ENCODE peak calls at places on chromosomes 4 and X, in seven cellular contexts. U is breast epithelium, I is sigmoid colon, D is Panc1, P is HepG2, K is endothelial cell of umbilical vein, Y is spleen. L is an unnamed sample. For H3K36me3, the result is how much of the 10 kb centered on the place peaks cover.

GRCh38 chr4:40525811-40526598 is 103.7 kb downstream of the RBM47 start:
- DNase-seq in K (no peak), Y (no peak), I (no peak), P (no peak), D (no peak), U (peak), L (no peak)

GRCh38 chr4:121685257-121685656 is 11.5 kb downstream of the ANXA5 start:
- DNase-seq in P (no peak), K (no peak), U (no peak), D (no peak), Y (no peak), I (no peak), L (no peak)

GRCh38 chrX:119981286-119982070 is 37.9 kb upstream of the NKAP start:
- DNase-seq in U (no peak), Y (no peak), K (peak), P (peak), D (peak), I (no peak), L (no peak)

GRCh38 chr4:20829958-20830357 is 129.7 kb downstream of the PACRGL start:
- DNase-seq in I (no peak), Y (no peak), U (no peak), D (no peak), K (peak), P (no peak), L (no peak)

GRCh38 chr4:113645771-113646455 is 115.6 kb downstream of the CAMK2D start:
- DNase-seq in I (no peak), Y (no peak), U (no peak), K (peak), D (peak), P (peak), L (no peak)

GRCh38 chr4:119314356-119314755 is 7.6 kb downstream of the FABP2 start:
- DNase-seq in K (peak), Y (no peak), U (no peak), I (no peak), D (no peak), P (peak), L (no peak)

GRCh38 chr4:94459462-94460161 is 7.9 kb downstream of the PDLIM5 start:
- DNase-seq in D (no peak), U (no peak), I (no peak), P (peak), K (no peak), Y (no peak), L (no peak)

GRCh38 chr4:137543198-137543597 is 10.9 kb upstream of the PCDH18 start:
- DNase-seq in U (no peak), I (no peak), Y (no peak), K (no peak), D (no peak), P (no peak), L (no peak)

GRCh38 chrX:29397506-29397905 is 810.3 kb downstream of the IL1RAPL1 start:
- DNase-seq in U (no peak), I (no peak), P (no peak), K (no peak), D (no peak), Y (no peak), L (no peak)

GRCh38 chr4:35608205-35608604 is 636.1 kb downstream of the ARAP2 start:
- DNase-seq in U (no peak), I (no peak), D (no peak), Y (no peak), K (no peak), P (no peak), L (no peak)

GRCh38 chr4:184250795-184251679 is 33.4 kb upstream of the ENPP6 start:
- DNase-seq in D (no peak), Y (no peak), K (peak), U (no peak), P (peak), I (no peak), L (peak)

GRCh38 chrX:113369056-113369455 is 528.4 kb upstream of the AMOT start:
- DNase-seq in P (no peak), I (no peak), Y (no peak), D (no peak), K (no peak), U (no peak), L (no peak)

GRCh38 chr4:152536545-152537182 is 772 bp upstream of the FBXW7 start:
- DNase-seq in U (no peak), D (no peak), I (no peak), Y (peak), K (no peak), P (peak), L (no peak)

GRCh38 chrX:30971761-30972603 is 82.9 kb upstream of the TAB3 start:
- DNase-seq in U (no peak), D (peak), Y (no peak), K (peak), I (no peak), P (peak), L (peak)

GRCh38 chrX:131397891-131398290 is 108.8 kb upstream of the IGSF1 start:
- DNase-seq in I (no peak), K (no peak), Y (no peak), P (no peak), D (no peak), U (no peak), L (no peak)

GRCh38 chrX:129792586-129793291 is 13.0 kb downstream of the SASH3 start:
- DNase-seq in K (no peak), P (no peak), I (peak), U (no peak), D (no peak), Y (peak), L (no peak)

GRCh38 chr4:19961092-19961491 is 290.6 kb upstream of the SLIT2 start:
- DNase-seq in Y (no peak), D (no peak), K (no peak), P (no peak), I (no peak), U (no peak), L (no peak)

GRCh38 chrX:10813761-10814160 is 193.4 kb upstream of the MID1 start:
- DNase-seq in K (no peak), D (no peak), I (no peak), Y (no peak), U (no peak), P (no peak), L (no peak)

GRCh38 chr4:80309301-80310004 is 26.1 kb upstream of the CFAP299 start:
- DNase-seq in P (no peak), I (no peak), U (no peak), K (peak), D (no peak), Y (no peak), L (no peak)

GRCh38 chr4:10082459-10083272 is 33.9 kb downstream of the WDR1 start:
- DNase-seq in K (no peak), P (no peak), U (no peak), Y (peak), D (no peak), I (peak), L (no peak)

GRCh38 chr4:15423285-15423711 is 4.5 kb upstream of the C1QTNF7 start:
- DNase-seq in K (no peak), P (no peak), Y (no peak), U (no peak), I (no peak), D (no peak), L (no peak)

GRCh38 chr4:141020801-141021261 is 112.4 kb downstream of the RNF150 start:
- DNase-seq in K (peak), U (no peak), I (no peak), P (no peak), Y (no peak), D (no peak), L (no peak)

GRCh38 chr4:108917255-108917654 is 154.4 kb upstream of the ETNPPL start:
- DNase-seq in P (no peak), D (no peak), I (no peak), K (no peak), Y (no peak), U (no peak), L (no peak)

GRCh38 chr4:87807402-87807801 is 8.0 kb downstream of the IBSP start:
- DNase-seq in D (no peak), U (no peak), P (no peak), I (no peak), Y (no peak), K (no peak), L (no peak)

GRCh38 chr4:115154826-115155225 is 41.4 kb upstream of the NDST4 start:
- DNase-seq in P (no peak), Y (no peak), I (no peak), U (no peak), K (no peak), D (no peak), L (no peak)

GRCh38 chr4:151031831-151032605 is 16.9 kb upstream of the LRBA start:
- DNase-seq in P (no peak), Y (no peak), D (no peak), I (no peak), K (peak), U (no peak), L (no peak)

GRCh38 chr4:124060261-124060918 is 652.1 kb downstream of the ANKRD50 start:
- DNase-seq in I (peak), Y (no peak), U (peak), D (no peak), P (no peak), K (peak), L (no peak)

GRCh38 chr4:23942491-23942890 is 52.6 kb upstream of the PPARGC1A start:
- DNase-seq in Y (no peak), P (no peak), D (no peak), K (no peak), I (no peak), U (no peak), L (no peak)

GRCh38 chr4:167100120-167100519 is 134.2 kb downstream of the SPOCK3 start:
- DNase-seq in I (no peak), Y (no peak), K (peak), D (peak), U (no peak), P (peak), L (no peak)

GRCh38 chr4:952881-953573 is 20.3 kb downstream of the DGKQ start:
- DNase-seq in I (no peak), Y (peak), D (no peak), K (no peak), U (no peak), P (no peak), L (no peak)

GRCh38 chr4:101366331-101366730 is 19.0 kb upstream of the PPP3CA start:
- DNase-seq in D (no peak), I (no peak), P (no peak), K (no peak), U (no peak), Y (no peak), L (no peak)

GRCh38 chrX:8044861-8045434 is 117.7 kb upstream of the PNPLA4 start:
- DNase-seq in I (no peak), D (no peak), U (no peak), P (no peak), Y (no peak), K (no peak), L (no peak)

GRCh38 chr4:78308517-78308916 is 243.1 kb upstream of the ANXA3 start:
- DNase-seq in D (no peak), P (no peak), Y (no peak), U (no peak), I (no peak), K (no peak), L (no peak)

GRCh38 chrX:116862340-116862739 is 399.6 kb upstream of the CT83 start:
- DNase-seq in U (no peak), D (no peak), K (no peak), I (no peak), Y (no peak), P (no peak), L (no peak)

GRCh38 chr4:102500371-102501175 is 586 bp upstream of the NFKB1 start:
- DNase-seq in D (no peak), Y (peak), K (peak), I (peak), P (peak), U (peak), L (no peak)

GRCh38 chrX:65932173-65933084 is 107.5 kb downstream of the VSIG4 start:
- DNase-seq in Y (peak), P (peak), K (no peak), I (no peak), U (no peak), D (no peak), L (no peak)

GRCh38 chr4:124757121-124757520 is 44.6 kb upstream of the ANKRD50 start:
- DNase-seq in D (no peak), I (no peak), P (no peak), U (no peak), Y (no peak), K (no peak), L (no peak)

GRCh38 chrX:135112096-135112729 is 8.1 kb downstream of the ETDB start:
- DNase-seq in Y (no peak), P (no peak), I (no peak), U (no peak), D (peak), K (peak), L (no peak)

DNA sequence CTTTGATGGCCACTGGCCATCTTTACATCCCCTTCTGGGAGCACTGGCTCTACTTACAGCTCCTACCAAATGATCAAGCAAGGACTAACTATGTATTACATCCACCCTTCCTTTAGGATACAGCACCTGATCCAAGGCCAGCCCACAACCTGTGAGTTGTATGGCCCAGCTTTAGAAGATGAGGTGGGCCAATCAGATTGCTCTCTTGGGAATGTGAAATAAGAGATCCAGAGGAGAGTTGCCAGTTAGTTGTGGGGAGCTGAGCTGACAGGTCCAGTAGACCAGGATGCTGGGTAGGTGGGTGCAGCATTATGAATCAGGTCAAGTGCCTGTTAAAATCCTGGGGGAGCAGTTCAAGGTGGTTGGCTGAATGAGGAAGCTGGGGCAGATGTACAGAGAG is 111.5 kb downstream of the GNL3L start:
- DNase-seq in K (no peak), U (no peak), P (no peak), I (no peak), D (no peak), Y (no peak), L (no peak)
- TF ChIP-seq POLR2AphosphoS5 in K (no peak), U (no peak), P (no peak), I (no peak), D (no peak), Y (no peak), L (no peak)

DNA sequence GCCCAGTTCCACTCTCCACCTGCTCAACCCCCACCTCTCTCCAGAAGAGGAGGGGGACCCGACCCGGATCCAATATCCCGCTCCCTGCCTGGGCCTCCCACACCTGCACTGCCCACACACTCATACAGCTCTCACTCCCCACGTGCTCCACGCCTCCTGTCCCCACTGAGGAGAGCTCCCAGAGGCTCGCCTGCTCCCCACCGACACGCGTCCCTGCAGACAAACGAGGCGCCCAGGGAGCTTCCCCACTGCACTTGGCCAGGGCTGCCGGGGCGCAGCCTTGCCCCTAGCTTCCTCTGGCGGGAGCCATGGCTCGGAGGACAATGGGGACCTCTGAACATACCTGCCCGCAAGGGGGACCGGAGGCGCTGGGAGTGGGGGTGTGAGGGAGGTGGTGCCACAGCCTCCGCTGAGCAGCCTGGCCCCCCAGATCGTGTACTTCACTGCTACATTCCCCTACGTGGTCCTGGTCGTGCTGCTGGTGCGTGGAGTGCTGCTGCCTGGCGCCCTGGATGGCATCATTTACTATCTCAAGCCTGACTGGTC is 5.0 kb downstream of the SLC6A8 start:
- DNase-seq in U (no peak), I (no peak), K (no peak), D (no peak), P (no peak), Y (peak), L (no peak)
- H3K36me3 ChIP-seq in U (under half), I (under half), K (under half), D (under half), P (under half), Y (under half), L (under half)

DNA sequence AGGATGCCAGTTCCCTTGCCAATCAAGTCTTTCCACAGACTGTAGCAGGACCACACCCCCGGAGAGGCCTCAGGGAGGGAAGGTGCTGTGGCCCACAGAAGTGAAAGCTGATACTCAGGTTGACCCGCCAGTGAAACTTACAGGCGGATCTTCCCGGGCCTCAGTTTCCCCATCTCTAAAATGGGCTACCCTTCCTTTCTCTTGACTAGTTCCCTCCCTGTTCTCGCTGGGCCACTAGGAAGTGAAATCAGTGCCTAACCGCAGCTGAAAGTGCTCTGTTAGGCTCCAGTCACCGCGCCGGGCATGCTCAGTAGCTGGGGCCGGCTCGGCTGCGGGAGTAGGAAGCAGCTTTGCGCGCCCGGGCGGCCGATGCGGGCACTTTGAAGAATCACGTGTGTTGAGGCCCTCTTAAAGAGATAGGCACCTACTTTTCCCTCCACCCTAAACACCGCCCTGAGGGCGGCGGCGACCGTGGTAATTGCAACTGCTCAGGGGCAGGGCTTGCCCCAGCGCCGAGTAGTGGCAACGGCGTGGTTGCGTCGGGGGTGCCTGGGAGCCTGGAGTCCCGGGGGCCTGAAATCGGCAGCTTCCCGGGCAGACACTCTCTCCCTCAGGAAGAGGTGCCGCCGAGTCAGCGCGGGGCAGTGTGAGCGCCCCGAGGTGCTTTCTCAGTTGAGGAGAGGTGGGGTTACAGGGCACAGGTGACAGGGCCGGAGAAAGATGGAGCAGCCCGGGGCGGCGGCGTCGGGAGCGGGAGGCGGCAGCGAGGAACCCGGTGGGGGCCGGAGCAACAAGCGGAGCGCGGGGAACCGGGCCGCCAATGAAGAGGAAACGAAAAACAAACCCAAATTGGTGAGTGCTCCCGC is at the start of gene DIAPH2:
- DNase-seq in K (peak), Y (peak), D (peak), I (peak), U (peak), P (peak), L (no peak)
- TF ChIP-seq POLR2AphosphoS5 in K (peak), Y (peak), D (no peak), I (no peak), U (no peak), P (no peak), L (peak)

GRCh38 chr4:8216443-8217245 is 17.6 kb downstream of the SH3TC1 start:
- DNase-seq in K (no peak), P (no peak), I (no peak), Y (no peak), U (no peak), D (no peak), L (no peak)
- H3K36me3 ChIP-seq in K (under half), P (half or more), I (under half), Y (half or more), U (under half), D (under half), L (under half)

GRCh38 chrX:109345866-109346265 is 136.0 kb downstream of the GUCY2F start:
- DNase-seq in P (no peak), U (no peak), K (peak), I (no peak), D (no peak), Y (no peak), L (no peak)
- TF ChIP-seq POLR2AphosphoS5 in P (no peak), U (no peak), K (no peak), I (no peak), D (no peak), Y (no peak), L (no peak)

DNA sequence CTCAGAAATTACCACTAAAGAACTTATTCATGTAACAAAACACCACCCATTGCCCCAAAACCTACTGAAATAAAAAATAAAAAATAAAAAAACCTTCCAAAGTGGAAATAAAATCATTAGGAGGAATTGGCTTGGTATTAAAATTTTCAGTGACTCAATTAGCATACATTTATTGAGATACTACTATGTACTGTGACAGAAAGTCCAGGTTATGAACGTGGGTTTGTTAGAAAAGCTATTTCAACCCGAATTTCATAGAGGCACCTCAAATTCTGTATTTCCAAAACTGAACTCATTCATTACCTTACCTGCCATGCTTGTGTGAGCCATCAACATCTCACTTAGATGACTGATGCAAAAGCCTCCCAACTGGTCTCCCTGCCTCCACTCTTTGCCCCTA is 16.8 kb downstream of the KLHL5 start:
- DNase-seq in P (no peak), Y (no peak), D (no peak), K (no peak), U (no peak), I (no peak), L (no peak)
- H3K36me3 ChIP-seq in P (under half), Y (under half), D (under half), K (under half), U (under half), I (under half), L (under half)

GRCh38 chr4:7522452-7522851 is 87.7 kb upstream of the PSAPL1 start:
- DNase-seq in P (no peak), K (no peak), Y (no peak), D (no peak), I (no peak), U (no peak), L (no peak)
- TF ChIP-seq POLR2AphosphoS5 in P (no peak), K (no peak), Y (no peak), D (no peak), I (no peak), U (no peak), L (no peak)

L was measured in SK-N-MC.